ENCODE peak calls at places on chromosomes 13 and 19, in ten cellular contexts. W, M, C, E, K, I, F, P, Z and J are unnamed samples.

GRCh38 chr19:55813906-55814305 is 17.9 kb downstream of the NLRP11 start:
- DNase-seq in W (no peak), M (no peak), C (no peak), E (no peak), K (no peak), I (no peak), F (no peak), P (no peak), Z (no peak), J (no peak)

GRCh38 chr13:31154939-31155338 is 6.8 kb downstream of the HSPH1 start:
- DNase-seq in W (no peak), M (no peak), C (no peak), E (no peak), K (no peak), I (no peak), F (no peak), P (no peak), Z (no peak), J (no peak)

GRCh38 chr13:31119966-31120733 is 41.6 kb downstream of the HSPH1 start:
- DNase-seq in W (no peak), M (no peak), C (no peak), E (peak), K (peak), I (no peak), F (no peak), P (no peak), Z (no peak), J (no peak)

GRCh38 chr19:42114412-42114811 is 17.8 kb downstream of the POU2F2 start:
- DNase-seq in W (no peak), M (no peak), C (peak), E (no peak), K (no peak), I (no peak), F (no peak), P (peak), Z (no peak), J (no peak)

GRCh38 chr13:112967666-112968379 is 1.2 kb upstream of the MCF2L start:
- DNase-seq in W (no peak), M (no peak), C (no peak), E (no peak), K (no peak), I (no peak), F (no peak), P (no peak), Z (no peak), J (no peak)

GRCh38 chr13:34357435-34358232 is 539.7 kb downstream of the RFC3 start:
- DNase-seq in W (no peak), M (no peak), C (no peak), E (no peak), K (peak), I (no peak), F (peak), P (no peak), Z (peak), J (peak)

GRCh38 chr19:47351545-47351944 is 2.4 kb downstream of the DHX34 start:
- DNase-seq in W (no peak), M (no peak), C (no peak), E (no peak), K (peak), I (no peak), F (peak), P (no peak), Z (peak), J (no peak)

GRCh38 chr19:28294395-28294794 is 918.6 kb downstream of the UQCRFS1 start:
- DNase-seq in W (no peak), M (no peak), C (no peak), E (no peak), K (peak), I (no peak), F (peak), P (no peak), Z (peak), J (no peak)

GRCh38 chr19:2724148-2724557 is 3.0 kb upstream of the DIRAS1 start:
- DNase-seq in W (no peak), M (no peak), C (no peak), E (no peak), K (no peak), I (no peak), F (no peak), P (no peak), Z (no peak), J (no peak)

GRCh38 chr13:110944121-110944967 is 29.5 kb upstream of the ANKRD10 start:
- DNase-seq in W (no peak), M (no peak), C (peak), E (no peak), K (peak), I (no peak), F (peak), P (peak), Z (peak), J (peak)

GRCh38 chr19:51688665-51689571 is 4.2 kb upstream of the SPACA6 start:
- DNase-seq in W (peak), M (peak), C (peak), E (peak), K (peak), I (no peak), F (peak), P (peak), Z (peak), J (peak)

GRCh38 chr19:10191347-10191746 is 3.4 kb downstream of the DNMT1 start:
- DNase-seq in W (no peak), M (no peak), C (peak), E (no peak), K (peak), I (no peak), F (peak), P (no peak), Z (peak), J (no peak)

GRCh38 chr19:19742773-19743172 is 9.9 kb upstream of the ZNF14 start:
- DNase-seq in W (no peak), M (no peak), C (no peak), E (no peak), K (no peak), I (no peak), F (no peak), P (no peak), Z (no peak), J (no peak)

GRCh38 chr19:35124098-35125060 is 8.8 kb downstream of the FXYD3 start:
- DNase-seq in W (peak), M (peak), C (peak), E (peak), K (peak), I (peak), F (peak), P (peak), Z (peak), J (peak)

GRCh38 chr19:35123573-35123972 is 8.0 kb downstream of the FXYD3 start:
- DNase-seq in W (no peak), M (peak), C (peak), E (no peak), K (no peak), I (no peak), F (no peak), P (no peak), Z (no peak), J (no peak)

GRCh38 chr19:35125270-35125717 is 9.6 kb downstream of the LGI4 start:
- DNase-seq in W (no peak), M (no peak), C (peak), E (no peak), K (no peak), I (no peak), F (no peak), P (no peak), Z (no peak), J (no peak)

GRCh38 chr19:35120898-35121297 is 5.3 kb downstream of the FXYD3 start:
- DNase-seq in W (no peak), M (no peak), C (no peak), E (no peak), K (no peak), I (no peak), F (no peak), P (peak), Z (no peak), J (no peak)

GRCh38 chr19:35122687-35123551 is 7.3 kb downstream of the FXYD3 start:
- DNase-seq in W (no peak), M (no peak), C (no peak), E (no peak), K (no peak), I (no peak), F (no peak), P (no peak), Z (no peak), J (no peak)
- H3K27ac ChIP-seq in W (peak), M (peak), C (no peak), E (no peak), K (no peak), I (no peak), F (no peak), P (peak), Z (no peak), J (peak)

DNA sequence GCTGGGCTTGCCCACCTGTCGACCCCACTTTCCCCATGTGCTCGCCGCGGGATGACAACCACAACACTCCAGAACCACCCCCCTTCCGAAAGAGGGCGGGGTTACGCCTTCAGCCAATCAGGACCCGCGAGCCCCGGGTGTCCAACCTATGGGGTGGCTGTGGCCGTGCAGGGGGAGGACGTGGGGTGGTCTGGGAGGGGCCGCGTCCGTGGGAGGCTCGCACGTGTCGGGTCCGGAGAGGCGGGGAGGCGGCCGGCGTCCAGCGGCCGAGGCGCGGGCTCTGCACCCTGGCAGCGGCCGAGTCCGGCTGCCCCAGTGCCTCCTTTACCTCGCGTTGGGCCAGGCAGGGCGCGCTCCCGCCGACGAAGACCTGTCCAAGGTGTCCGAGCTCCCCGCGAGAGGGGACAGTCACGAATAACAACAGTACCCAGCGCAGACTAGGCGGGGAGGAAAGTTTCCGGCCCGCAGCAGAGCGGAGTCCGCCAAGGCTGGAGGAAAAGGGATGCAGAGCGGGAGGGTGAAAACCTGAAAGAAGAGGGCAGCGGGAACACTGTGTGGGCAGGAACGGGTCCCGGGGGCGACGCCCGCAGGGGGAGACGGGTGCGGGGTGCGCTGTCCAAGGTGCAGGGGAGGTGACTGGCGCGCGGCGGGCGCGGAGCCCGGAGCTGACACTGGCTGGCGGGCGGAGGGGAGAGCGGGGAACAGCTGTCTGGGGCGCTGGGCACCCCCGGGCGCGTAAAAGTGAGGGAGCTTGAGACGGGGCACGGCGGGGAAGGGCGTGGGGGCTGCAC is 896 bp downstream of the ENOX1 start:
- DNase-seq in W (peak), M (peak), C (peak), E (peak), K (peak), I (no peak), F (peak), P (peak), Z (peak), J (no peak)
- H3K27ac ChIP-seq in W (peak), M (peak), C (peak), E (peak), K (no peak), I (no peak), F (no peak), P (peak), Z (no peak), J (no peak)

DNA sequence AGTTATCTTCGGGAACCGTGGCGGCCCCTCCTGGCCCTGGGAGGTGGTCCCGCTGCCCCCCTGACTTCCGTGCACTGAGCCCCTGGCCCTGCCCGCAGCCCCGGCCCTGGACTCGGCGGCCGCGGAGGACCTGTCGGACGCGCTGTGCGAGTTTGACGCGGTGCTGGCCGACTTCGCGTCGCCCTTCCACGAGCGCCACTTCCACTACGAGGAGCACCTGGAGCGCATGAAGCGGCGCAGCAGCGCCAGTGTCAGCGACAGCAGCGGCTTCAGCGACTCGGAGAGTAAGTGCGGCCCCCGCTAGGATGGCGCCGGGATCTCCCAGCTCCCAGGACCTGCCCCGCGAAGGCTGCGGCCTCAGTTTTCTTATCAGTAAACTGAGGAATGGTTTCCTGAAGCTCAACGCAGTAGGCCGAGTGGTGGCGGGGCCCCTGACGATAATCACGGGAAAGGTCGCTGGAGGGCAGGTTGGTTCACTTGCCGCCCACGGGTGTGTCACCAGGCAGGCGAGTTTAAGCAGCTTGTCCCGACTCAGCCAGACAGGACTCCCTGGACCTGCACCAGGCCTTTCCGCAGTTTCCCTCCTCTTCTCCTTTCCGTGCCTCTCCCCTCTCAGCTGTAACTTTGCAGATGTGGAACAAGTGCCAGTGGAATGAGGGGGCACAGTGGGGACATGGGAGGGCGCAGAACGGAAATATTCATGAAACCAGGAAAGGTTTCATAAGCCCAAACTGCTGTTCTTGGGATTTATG is 1.0 kb downstream of the RGCC start:
- DNase-seq in W (peak), M (peak), C (peak), E (peak), K (peak), I (peak), F (no peak), P (peak), Z (peak), J (no peak)
- H3K27ac ChIP-seq in W (peak), M (peak), C (no peak), E (peak), K (no peak), I (peak), F (no peak), P (peak), Z (peak), J (no peak)

GRCh38 chr13:39867807-39868206 is 212.3 kb downstream of the COG6 start:
- DNase-seq in W (no peak), M (no peak), C (no peak), E (no peak), K (no peak), I (no peak), F (no peak), P (no peak), Z (no peak), J (no peak)
- H3K27ac ChIP-seq in W (no peak), M (no peak), C (no peak), E (no peak), K (no peak), I (no peak), F (no peak), P (no peak), Z (no peak), J (no peak)

GRCh38 chr13:45332831-45333219 is 8.2 kb downstream of the TPT1 start:
- DNase-seq in W (no peak), M (no peak), C (no peak), E (no peak), K (no peak), I (no peak), F (no peak), P (no peak), Z (no peak), J (no peak)
- H3K27ac ChIP-seq in W (no peak), M (peak), C (no peak), E (no peak), K (peak), I (peak), F (peak), P (no peak), Z (no peak), J (peak)

DNA sequence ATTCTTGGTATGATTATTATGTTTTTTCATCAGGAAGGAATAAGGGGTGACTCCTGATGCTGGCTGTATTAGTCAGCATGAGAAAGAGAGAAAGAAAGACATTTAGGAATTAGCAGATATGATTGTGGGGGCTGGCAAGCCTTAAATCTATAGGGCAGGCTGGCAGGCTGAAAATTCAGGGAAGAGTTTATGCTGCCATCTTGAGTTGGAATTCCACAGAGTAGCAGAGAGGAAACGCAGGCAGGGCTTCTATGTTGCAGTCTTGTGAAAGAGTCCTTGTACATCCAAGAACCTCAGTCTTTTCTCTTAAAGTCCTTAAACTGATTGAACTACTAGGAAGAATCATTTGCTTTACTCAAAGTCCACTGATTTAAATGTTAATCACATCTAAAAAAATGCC is 262.7 kb upstream of the SLC10A2 start:
- DNase-seq in W (no peak), M (no peak), C (no peak), E (no peak), K (peak), I (no peak), F (no peak), P (no peak), Z (no peak), J (no peak)
- H3K27ac ChIP-seq in W (no peak), M (no peak), C (no peak), E (no peak), K (no peak), I (no peak), F (no peak), P (no peak), Z (no peak), J (no peak)

GRCh38 chr13:72198042-72198441 is 331.0 kb upstream of the DACH1 start:
- DNase-seq in W (no peak), M (no peak), C (no peak), E (no peak), K (no peak), I (no peak), F (no peak), P (no peak), Z (no peak), J (no peak)

GRCh38 chr13:72199640-72200039 is 332.6 kb upstream of the DACH1 start:
- DNase-seq in W (no peak), M (no peak), C (no peak), E (no peak), K (no peak), I (no peak), F (no peak), P (no peak), Z (no peak), J (no peak)

GRCh38 chr13:72195044-72195704 is 328.2 kb upstream of the DACH1 start:
- DNase-seq in W (no peak), M (no peak), C (no peak), E (no peak), K (no peak), I (no peak), F (no peak), P (no peak), Z (no peak), J (no peak)

GRCh38 chr13:72198967-72199601 is 332.1 kb upstream of the DACH1 start:
- DNase-seq in W (no peak), M (no peak), C (no peak), E (no peak), K (no peak), I (no peak), F (no peak), P (no peak), Z (no peak), J (no peak)

GRCh38 chr13:72194531-72194930 is 327.5 kb upstream of the DACH1 start:
- DNase-seq in W (no peak), M (no peak), C (no peak), E (no peak), K (no peak), I (no peak), F (no peak), P (peak), Z (no peak), J (peak)
- H3K27ac ChIP-seq in W (no peak), M (no peak), C (no peak), E (no peak), K (no peak), I (no peak), F (no peak), P (peak), Z (no peak), J (peak)